ENCODE peak calls at places on chromosomes 16 and 17, in ten cellular contexts. J is lower leg skin; I is kidney; M is AG09309; X is fibroblast of pulmonary artery; E is choroid plexus epithelial cell; S is CD8-positive, alpha-beta T cell; K is left ventricle myocardium inferior; T is endothelial cell; A is omental fat pad. Q is an unnamed sample.

GRCh38 chr17:62653002-62653830 is 25.7 kb downstream of the MRC2 start:
- DNase-seq in X (peak), M (no peak), K (peak), I (peak), T (peak), A (peak), E (peak), J (no peak), S (peak), Q (no peak)

GRCh38 chr17:34499576-34499975 is 79.8 kb upstream of the TMEM132E start:
- DNase-seq in K (no peak), T (peak), I (no peak), M (no peak), E (peak), A (no peak), S (no peak), X (peak), J (no peak), Q (no peak)

GRCh38 chr16:1212616-1213194 is 12.4 kb downstream of the TPSG1 start:
- DNase-seq in S (no peak), K (no peak), X (no peak), A (no peak), E (no peak), I (no peak), J (no peak), T (no peak), M (no peak), Q (no peak)

GRCh38 chr17:77963441-77963840 is 4.9 kb downstream of the TNRC6C start:
- DNase-seq in T (no peak), J (no peak), K (peak), S (peak), A (no peak), X (peak), M (peak), I (no peak), E (peak), Q (no peak)

GRCh38 chr16:1870365-1871082 is 1.4 kb downstream of the MEIOB start:
- DNase-seq in T (no peak), E (peak), J (no peak), A (no peak), M (peak), K (no peak), I (no peak), S (no peak), X (peak), Q (no peak)

GRCh38 chr17:14387036-14387435 is 86.2 kb downstream of the HS3ST3B1 start:
- DNase-seq in I (no peak), M (no peak), K (no peak), X (no peak), T (no peak), S (no peak), J (no peak), A (no peak), E (no peak), Q (no peak)

GRCh38 chr17:2082003-2082862 is 27.3 kb downstream of the HIC1 start:
- DNase-seq in J (no peak), T (no peak), K (no peak), A (no peak), I (no peak), E (no peak), X (no peak), S (no peak), M (no peak), Q (no peak)

GRCh38 chr16:84637709-84638108 is 10.6 kb upstream of the KLHL36 start:
- DNase-seq in J (no peak), K (no peak), M (no peak), T (no peak), X (no peak), A (no peak), S (no peak), E (no peak), I (no peak), Q (no peak)

GRCh38 chr16:23248261-23249194 is 53.6 kb upstream of the SCNN1B start:
- DNase-seq in T (no peak), A (no peak), K (no peak), M (no peak), X (no peak), E (no peak), I (no peak), J (no peak), S (no peak), Q (no peak)

GRCh38 chr17:45953561-45953960 is 45.5 kb upstream of the STH start:
- DNase-seq in X (no peak), J (no peak), T (no peak), I (no peak), S (no peak), M (no peak), E (no peak), K (no peak), A (no peak), Q (no peak)

GRCh38 chr17:67557921-67558320 is 159.8 kb upstream of the NOL11 start:
- DNase-seq in K (no peak), E (peak), T (no peak), M (peak), X (peak), J (no peak), I (no peak), A (no peak), S (no peak), Q (no peak)

GRCh38 chr16:86893513-86893912 is 315.2 kb downstream of the FOXL1 start:
- DNase-seq in J (no peak), S (no peak), A (no peak), T (no peak), E (no peak), X (no peak), M (no peak), I (no peak), K (no peak), Q (no peak)

GRCh38 chr17:19303367-19303776 is 59.2 kb downstream of the B9D1 start:
- DNase-seq in J (no peak), I (no peak), S (no peak), E (no peak), M (no peak), T (no peak), K (no peak), A (no peak), X (no peak), Q (no peak)

GRCh38 chr17:42519546-42520444 is 16.2 kb upstream of the NAGLU start:
- DNase-seq in T (peak), X (peak), S (no peak), J (peak), A (peak), M (peak), E (peak), K (peak), I (peak), Q (no peak)

GRCh38 chr16:2779978-2780898 is 3.2 kb upstream of the ELOB start:
- DNase-seq in M (no peak), I (no peak), J (no peak), S (no peak), T (no peak), E (no peak), X (no peak), A (peak), K (no peak), Q (no peak)

GRCh38 chr17:68182940-68183551 is 64.8 kb upstream of the AMZ2 start:
- DNase-seq in J (no peak), A (no peak), K (no peak), T (no peak), X (no peak), E (no peak), I (no peak), M (no peak), S (peak), Q (no peak)

GRCh38 chr16:84885024-84885910 is 65.5 kb downstream of the CRISPLD2 start:
- DNase-seq in I (no peak), X (peak), J (no peak), E (peak), A (no peak), T (no peak), K (peak), S (no peak), M (no peak), Q (no peak)

GRCh38 chr16:85401370-85401916 is 211.7 kb upstream of the GSE1 start:
- DNase-seq in M (no peak), I (peak), X (no peak), K (peak), J (no peak), E (no peak), S (no peak), A (no peak), T (peak), Q (peak)

GRCh38 chr17:31788956-31789355 is 70.1 kb downstream of the COPRS start:
- DNase-seq in M (peak), S (no peak), I (no peak), J (no peak), E (no peak), X (no peak), K (no peak), A (no peak), T (no peak), Q (no peak)

GRCh38 chr16:17334096-17334495 is 136.7 kb downstream of the XYLT1 start:
- DNase-seq in X (peak), J (no peak), M (peak), E (no peak), A (no peak), I (no peak), T (no peak), S (no peak), K (no peak), Q (peak)

GRCh38 chr17:79739148-79740062 is 8.7 kb downstream of the ENPP7 start:
- DNase-seq in I (no peak), S (peak), X (no peak), A (no peak), J (no peak), M (no peak), E (no peak), K (no peak), T (no peak), Q (no peak)

GRCh38 chr16:48538746-48539484 is 71.1 kb downstream of the N4BP1 start:
- DNase-seq in E (no peak), K (no peak), M (no peak), T (peak), I (peak), J (no peak), X (no peak), A (no peak), S (no peak), Q (no peak)

GRCh38 chr16:15765880-15766279 is 90.9 kb downstream of the MYH11 start:
- DNase-seq in I (peak), T (peak), J (no peak), E (peak), X (peak), S (no peak), M (no peak), A (no peak), K (no peak), Q (no peak)

GRCh38 chr17:3750926-3751325 is 27.2 kb downstream of the HASPIN start:
- DNase-seq in J (no peak), X (no peak), E (no peak), K (no peak), S (peak), I (no peak), A (no peak), T (no peak), M (no peak), Q (no peak)

GRCh38 chr16:31215287-31216115 is 1.4 kb downstream of the PYDC1 start:
- DNase-seq in T (peak), M (no peak), K (peak), E (peak), I (peak), X (peak), J (no peak), S (peak), A (no peak), Q (no peak)

GRCh38 chr17:74923538-74924249 is 379 bp upstream of the OTOP2 start:
- DNase-seq in J (peak), T (peak), S (peak), I (peak), A (peak), K (peak), X (peak), M (no peak), E (peak), Q (peak)

GRCh38 chr16:2855536-2855935 is 2.4 kb downstream of the PRSS22 start:
- DNase-seq in S (no peak), I (no peak), M (no peak), T (no peak), J (no peak), K (no peak), A (no peak), X (no peak), E (no peak), Q (no peak)

GRCh38 chr16:84786605-84787302 is 33.0 kb upstream of the CRISPLD2 start:
- DNase-seq in T (no peak), S (no peak), I (no peak), J (no peak), M (no peak), E (no peak), K (no peak), A (no peak), X (no peak), Q (no peak)

GRCh38 chr17:75349589-75349988 is 55.9 kb downstream of the GRB2 start:
- DNase-seq in I (no peak), X (no peak), S (no peak), M (no peak), K (no peak), J (no peak), A (no peak), E (no peak), T (no peak), Q (no peak)

GRCh38 chr17:26818736-26819135 is 475.2 kb upstream of the WSB1 start:
- DNase-seq in J (no peak), I (no peak), S (no peak), A (no peak), T (no peak), X (peak), M (no peak), E (peak), K (no peak), Q (no peak)

GRCh38 chr17:46851029-46851741 is at the start of gene WNT9B:
- DNase-seq in E (no peak), I (peak), S (no peak), A (no peak), J (no peak), X (no peak), M (no peak), T (peak), K (no peak), Q (no peak)

GRCh38 chr17:59652119-59652518 is 32.4 kb downstream of the CLTC start:
- DNase-seq in A (no peak), M (peak), J (no peak), K (no peak), X (peak), S (no peak), E (peak), I (no peak), T (no peak), Q (no peak)

GRCh38 chr17:66717680-66718079 is 117.2 kb upstream of the CACNG5 start:
- DNase-seq in E (peak), X (no peak), S (no peak), A (no peak), M (no peak), K (no peak), T (no peak), J (no peak), I (no peak), Q (no peak)

GRCh38 chr17:76502326-76503211 is 1.3 kb upstream of the RHBDF2 start:
- DNase-seq in A (no peak), S (no peak), T (no peak), J (no peak), I (no peak), X (no peak), M (no peak), K (no peak), E (no peak), Q (no peak)

GRCh38 chr16:11639925-11640899 is 28.0 kb upstream of the SNN start:
- DNase-seq in S (no peak), T (no peak), K (peak), M (peak), X (peak), I (peak), E (peak), J (peak), A (peak), Q (peak)

GRCh38 chr17:70658324-70658723 is 489.0 kb downstream of the KCNJ2 start:
- DNase-seq in T (no peak), S (no peak), J (no peak), E (no peak), I (no peak), K (no peak), X (no peak), M (no peak), A (no peak), Q (no peak)

GRCh38 chr16:56950881-56951771 is 10.6 kb upstream of the CETP start:
- DNase-seq in K (peak), A (no peak), T (peak), X (peak), J (no peak), I (no peak), M (no peak), E (peak), S (peak), Q (peak)

GRCh38 chr16:27368358-27368722 is 33.6 kb upstream of the IL21R start:
- DNase-seq in X (no peak), T (no peak), J (no peak), A (peak), M (no peak), E (no peak), K (no peak), S (no peak), I (no peak), Q (no peak)

DNA sequence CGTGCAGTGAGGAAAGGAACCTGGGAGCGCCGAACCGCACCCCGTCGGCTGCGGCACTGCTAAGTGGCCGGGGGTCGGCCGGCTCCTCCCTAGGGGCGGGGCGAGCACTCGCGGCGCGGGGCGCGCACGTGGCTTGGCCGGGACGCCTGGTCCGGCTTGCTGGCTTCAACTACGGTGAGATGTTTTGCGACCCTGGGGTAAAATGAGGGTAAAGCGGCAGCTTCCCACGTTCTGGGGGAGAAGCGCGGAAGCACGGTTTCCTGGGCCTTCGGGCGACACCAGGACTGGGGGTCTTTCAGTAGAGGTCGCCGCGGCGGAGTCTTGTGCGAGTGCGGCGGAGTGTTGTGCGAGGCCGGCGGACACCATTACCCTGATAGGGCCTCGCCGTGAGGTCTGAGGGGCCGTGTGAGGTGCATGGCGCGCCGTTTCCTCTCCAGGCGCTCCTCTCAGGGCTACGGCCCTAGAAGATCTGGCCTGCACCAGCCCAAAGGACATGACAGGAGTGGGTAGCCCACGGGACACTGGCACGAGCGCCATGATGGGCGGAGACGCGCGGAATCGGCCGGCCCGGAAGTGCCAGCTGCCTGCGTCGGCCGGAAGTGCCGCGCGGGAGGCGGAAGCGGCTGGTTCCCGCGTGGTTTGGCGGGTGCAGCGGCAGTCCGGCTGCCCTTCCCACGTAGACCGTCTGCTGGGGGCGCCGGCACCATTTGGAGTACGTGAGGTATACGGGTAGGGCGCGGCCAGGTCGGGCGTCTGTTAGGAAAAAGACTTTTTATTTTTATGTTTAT is at the start of gene PIGW:
- DNase-seq in I (peak), T (peak), A (peak), X (peak), J (peak), M (peak), K (peak), E (peak), S (peak), Q (peak)
- TF ChIP-seq CTCF in I (no peak), T (no peak), A (no peak), X (no peak), J (no peak), M (no peak), K (no peak), E (peak), S (no peak), Q (no peak)

GRCh38 chr17:57584050-57584551 is 161.0 kb downstream of the CCDC182 start:
- DNase-seq in S (no peak), A (no peak), T (no peak), M (peak), X (no peak), K (peak), E (no peak), J (no peak), I (no peak), Q (no peak)
- TF ChIP-seq CTCF in S (no peak), A (no peak), T (no peak), M (peak), X (no peak), K (peak), E (no peak), J (no peak), I (no peak), Q (no peak)

GRCh38 chr16:57955572-57955971 is 15.4 kb downstream of the CNGB1 start:
- DNase-seq in K (no peak), E (no peak), J (no peak), A (no peak), T (no peak), M (no peak), X (no peak), I (peak), S (no peak), Q (no peak)
- TF ChIP-seq CTCF in K (no peak), E (no peak), J (no peak), A (no peak), T (no peak), M (no peak), X (no peak), I (no peak), S (no peak), Q (no peak)

GRCh38 chr17:73482251-73482661 is 162.0 kb downstream of the SDK2 start:
- DNase-seq in X (no peak), T (no peak), A (no peak), I (no peak), S (no peak), J (no peak), K (no peak), M (no peak), E (no peak), Q (no peak)

GRCh38 chr17:73476890-73477350 is 165.1 kb upstream of the CDC42EP4 start:
- DNase-seq in K (peak), J (no peak), E (no peak), S (no peak), T (no peak), M (no peak), A (no peak), I (peak), X (no peak), Q (no peak)

GRCh38 chr17:73480740-73481139 is 163.5 kb downstream of the SDK2 start:
- DNase-seq in J (no peak), E (peak), K (peak), A (no peak), T (no peak), M (no peak), S (no peak), X (no peak), I (no peak), Q (no peak)

GRCh38 chr17:73481672-73482071 is 162.6 kb downstream of the SDK2 start:
- DNase-seq in A (no peak), I (no peak), S (no peak), X (no peak), T (no peak), M (no peak), J (no peak), E (peak), K (no peak), Q (no peak)

GRCh38 chr17:73478768-73479424 is 165.3 kb downstream of the SDK2 start:
- DNase-seq in K (no peak), J (no peak), E (no peak), X (no peak), T (no peak), I (no peak), S (no peak), M (no peak), A (no peak), Q (no peak)
- TF ChIP-seq CTCF in K (no peak), J (no peak), E (peak), X (no peak), T (peak), I (no peak), S (no peak), M (no peak), A (no peak), Q (no peak)

GRCh38 chr17:37516131-37516561 is 26.5 kb downstream of the DUSP14 start:
- DNase-seq in A (no peak), X (peak), T (no peak), S (no peak), I (no peak), K (no peak), J (no peak), M (no peak), E (no peak), Q (no peak)

GRCh38 chr17:37519241-37519985 is 29.7 kb downstream of the DUSP14 start:
- DNase-seq in J (no peak), X (no peak), S (no peak), T (no peak), E (peak), K (no peak), I (no peak), M (no peak), A (no peak), Q (no peak)

GRCh38 chr17:37521821-37522220 is 32.1 kb downstream of the DUSP14 start:
- DNase-seq in E (no peak), T (no peak), X (no peak), S (no peak), M (no peak), I (no peak), A (no peak), J (no peak), K (no peak), Q (no peak)

GRCh38 chr17:37520174-37520573 is 30.5 kb downstream of the DUSP14 start:
- DNase-seq in A (no peak), S (no peak), T (no peak), K (no peak), I (no peak), E (no peak), M (no peak), J (no peak), X (no peak), Q (no peak)

DNA sequence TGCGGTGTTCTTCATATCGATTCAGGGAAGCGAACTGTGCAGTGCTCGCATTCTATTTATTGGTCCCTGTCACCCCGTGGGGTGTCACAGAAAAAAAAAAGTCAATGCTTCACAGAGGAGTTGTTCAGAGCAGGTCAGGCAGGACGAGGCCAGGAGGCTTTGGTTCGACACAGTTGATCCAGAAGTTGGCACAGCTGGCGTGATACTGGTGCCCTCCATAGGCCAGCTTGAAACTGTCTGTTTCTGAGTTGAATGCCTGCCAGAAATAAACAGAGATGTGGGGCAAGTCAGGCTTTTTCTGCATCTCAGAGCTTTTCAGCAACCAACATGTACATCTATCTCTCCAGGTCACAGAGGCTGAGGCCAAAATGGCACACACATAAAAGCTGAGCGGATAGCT is 29.1 kb downstream of the DUSP14 start:
- DNase-seq in S (no peak), I (no peak), K (no peak), J (no peak), E (no peak), X (no peak), T (no peak), A (no peak), M (no peak), Q (no peak)
- TF ChIP-seq CTCF in S (no peak), I (no peak), K (no peak), J (no peak), E (no peak), X (no peak), T (no peak), A (no peak), M (no peak), Q (no peak)

GRCh38 chr17:9874722-9875121 is 30.3 kb downstream of the RCVRN start:
- DNase-seq in E (no peak), M (no peak), I (no peak), S (no peak), T (no peak), J (no peak), K (no peak), A (no peak), X (no peak), Q (no peak)
- TF ChIP-seq CTCF in E (no peak), M (no peak), I (no peak), S (no peak), T (no peak), J (no peak), K (peak), A (no peak), X (no peak), Q (no peak)